ENCODE peak calls at places on chromosomes 7 and 10, in four cellular contexts. A, P, U and Z are unnamed samples.

GRCh38 chr10:61456095-61456789 is 3.1 kb upstream of the TMEM26 start:
- DNase-seq in A (no peak), P (no peak), U (no peak), Z (no peak)

GRCh38 chr10:77560471-77560870 is 77.1 kb downstream of the KCNMA1 start:
- DNase-seq in A (no peak), P (no peak), U (no peak), Z (no peak)

GRCh38 chr7:147513451-147513850 is 1077.1 kb upstream of the C7orf33 start:
- DNase-seq in A (no peak), P (no peak), U (no peak), Z (peak)

GRCh38 chr10:34575882-34576281 is 239.2 kb downstream of the PARD3 start:
- DNase-seq in A (no peak), P (no peak), U (no peak), Z (no peak)

GRCh38 chr10:33950216-33950615 is 615.7 kb upstream of the NRP1 start:
- DNase-seq in A (no peak), P (no peak), U (no peak), Z (no peak)

GRCh38 chr7:77425151-77426051 is 9.3 kb upstream of the GSAP start:
- DNase-seq in A (no peak), P (no peak), U (peak), Z (no peak)

GRCh38 chr7:47478926-47479791 is 102.8 kb downstream of the TNS3 start:
- DNase-seq in A (no peak), P (no peak), U (no peak), Z (no peak)

GRCh38 chr10:6416892-6417512 is 163.1 kb downstream of the PRKCQ start:
- DNase-seq in A (no peak), P (no peak), U (peak), Z (no peak)

GRCh38 chr7:95213809-95214492 is 110.4 kb downstream of the PON1 start:
- DNase-seq in A (no peak), P (peak), U (no peak), Z (no peak)

GRCh38 chr10:17109475-17110207 is 20.0 kb downstream of the CUBN start:
- DNase-seq in A (no peak), P (no peak), U (no peak), Z (no peak)

GRCh38 chr7:29204491-29205281 is 10.1 kb downstream of the CHN2 start:
- DNase-seq in A (no peak), P (no peak), U (no peak), Z (no peak)

GRCh38 chr7:75961194-75961593 is 33.2 kb downstream of the TMEM120A start:
- DNase-seq in A (no peak), P (no peak), U (no peak), Z (no peak)

GRCh38 chr10:37871143-37871542 is 13.7 kb upstream of the ZNF248 start:
- DNase-seq in A (no peak), P (no peak), U (no peak), Z (no peak)

GRCh38 chr10:3861785-3862184 is 76.8 kb upstream of the KLF6 start:
- DNase-seq in A (no peak), P (no peak), U (no peak), Z (no peak)

GRCh38 chr7:117384693-117385092 is 42.6 kb downstream of the ASZ1 start:
- DNase-seq in A (no peak), P (no peak), U (no peak), Z (no peak)

GRCh38 chr7:24573554-24574338 is 494 bp downstream of the PALS2 start:
- DNase-seq in A (peak), P (peak), U (peak), Z (peak)

GRCh38 chr7:7946486-7946885 is 22.1 kb upstream of the GLCCI1 start:
- DNase-seq in A (no peak), P (no peak), U (no peak), Z (no peak)

GRCh38 chr10:31149835-31150512 is 118.3 kb upstream of the ZNF438 start:
- DNase-seq in A (no peak), P (no peak), U (no peak), Z (no peak)

GRCh38 chr10:86970887-86971145 is 2.5 kb downstream of the ADIRF start:
- DNase-seq in A (no peak), P (no peak), U (no peak), Z (no peak)

GRCh38 chr10:60353519-60354258 is 36.0 kb downstream of the ANK3 start:
- DNase-seq in A (no peak), P (peak), U (no peak), Z (no peak)

GRCh38 chr7:105839271-105839670 is 37.1 kb downstream of the ATXN7L1 start:
- DNase-seq in A (peak), P (no peak), U (no peak), Z (no peak)

GRCh38 chr7:137354361-137354760 is 10.8 kb upstream of the PTN start:
- DNase-seq in A (peak), P (no peak), U (no peak), Z (peak)

GRCh38 chr10:123582084-123582989 is 83.8 kb upstream of the GPR26 start:
- DNase-seq in A (peak), P (peak), U (peak), Z (peak)

GRCh38 chr10:22854935-22855421 is 72.9 kb upstream of the ARMC3 start:
- DNase-seq in A (no peak), P (no peak), U (no peak), Z (no peak)